ENCODE peak calls at places on chromosomes 6 and 20, in five cellular contexts. One of them, this sample, is unnamed.

GRCh38 chr6:20740727-20741126 is 206.5 kb downstream of the CDKAL1 start:
- DNase-seq in AG10803: no peak
- DNase-seq in ELR: no peak
- DNase-seq in GM23338: no peak
- DNase-seq in left cardiac atrium: no peak
- DNase-seq in this sample: no peak

GRCh38 chr20:32971703-32972161 is 32.5 kb downstream of the SUN5 start:
- DNase-seq in AG10803: no peak
- DNase-seq in ELR: no peak
- DNase-seq in GM23338: no peak
- DNase-seq in left cardiac atrium: no peak
- DNase-seq in this sample: no peak

GRCh38 chr6:16591681-16592549 is 169.3 kb downstream of the ATXN1 start:
- DNase-seq in AG10803: peak
- DNase-seq in ELR: no peak
- DNase-seq in GM23338: no peak
- DNase-seq in left cardiac atrium: no peak
- DNase-seq in this sample: no peak

GRCh38 chr6:44133003-44133931 is 5.9 kb downstream of the TMEM63B start:
- DNase-seq in AG10803: peak
- DNase-seq in ELR: peak
- DNase-seq in GM23338: peak
- DNase-seq in left cardiac atrium: peak
- DNase-seq in this sample: peak

GRCh38 chr6:32868257-32868788 is 14.3 kb downstream of the PSMB9 start:
- DNase-seq in AG10803: peak
- DNase-seq in ELR: peak
- DNase-seq in GM23338: peak
- DNase-seq in left cardiac atrium: peak
- DNase-seq in this sample: peak

GRCh38 chr6:70210462-70210861 is 92.4 kb downstream of the COL9A1 start:
- DNase-seq in AG10803: peak
- DNase-seq in ELR: peak
- DNase-seq in GM23338: peak
- DNase-seq in left cardiac atrium: no peak
- DNase-seq in this sample: peak

GRCh38 chr6:159311618-159312017 is 142.4 kb downstream of the FNDC1 start:
- DNase-seq in AG10803: peak
- DNase-seq in ELR: peak
- DNase-seq in GM23338: peak
- DNase-seq in left cardiac atrium: no peak
- DNase-seq in this sample: peak

GRCh38 chr6:148530394-148530923 is 187.8 kb downstream of the SASH1 start:
- DNase-seq in AG10803: peak
- DNase-seq in ELR: peak
- DNase-seq in GM23338: peak
- DNase-seq in left cardiac atrium: no peak
- DNase-seq in this sample: peak

GRCh38 chr20:9409352-9409751 is 105.0 kb upstream of the LAMP5 start:
- DNase-seq in AG10803: peak
- DNase-seq in ELR: peak
- DNase-seq in GM23338: no peak
- DNase-seq in left cardiac atrium: no peak
- DNase-seq in this sample: peak

GRCh38 chr6:44050872-44051421 is 76.3 kb downstream of the MRPL14 start:
- DNase-seq in AG10803: no peak
- DNase-seq in ELR: peak
- DNase-seq in GM23338: no peak
- DNase-seq in left cardiac atrium: no peak
- DNase-seq in this sample: peak

GRCh38 chr6:43883698-43884659 is 114.0 kb downstream of the VEGFA start:
- DNase-seq in AG10803: no peak
- DNase-seq in ELR: no peak
- DNase-seq in GM23338: no peak
- DNase-seq in left cardiac atrium: no peak
- DNase-seq in this sample: no peak

GRCh38 chr6:50899306-50899840 is 80.7 kb downstream of the TFAP2B start:
- DNase-seq in AG10803: peak
- DNase-seq in ELR: no peak
- DNase-seq in GM23338: no peak
- DNase-seq in left cardiac atrium: no peak
- DNase-seq in this sample: peak

GRCh38 chr6:155117266-155117665 is 122.2 kb downstream of the TIAM2 start:
- DNase-seq in AG10803: peak
- DNase-seq in ELR: peak
- DNase-seq in GM23338: no peak
- DNase-seq in left cardiac atrium: no peak
- DNase-seq in this sample: peak

GRCh38 chr20:52031574-52032303 is 159.8 kb downstream of the ZFP64 start:
- DNase-seq in AG10803: peak
- DNase-seq in ELR: peak
- DNase-seq in GM23338: peak
- DNase-seq in left cardiac atrium: no peak
- DNase-seq in this sample: peak

GRCh38 chr6:64996301-64996700 is 710.7 kb downstream of the EYS start:
- DNase-seq in AG10803: no peak
- DNase-seq in ELR: no peak
- DNase-seq in GM23338: no peak
- DNase-seq in left cardiac atrium: no peak
- DNase-seq in this sample: no peak

GRCh38 chr20:32439132-32439829 is 81.2 kb downstream of the ASXL1 start:
- DNase-seq in AG10803: peak
- DNase-seq in ELR: peak
- DNase-seq in GM23338: no peak
- DNase-seq in left cardiac atrium: no peak
- DNase-seq in this sample: no peak

GRCh38 chr6:16704706-16705402 is 56.4 kb downstream of the ATXN1 start:
- DNase-seq in AG10803: no peak
- DNase-seq in ELR: peak
- DNase-seq in GM23338: no peak
- DNase-seq in left cardiac atrium: no peak
- DNase-seq in this sample: peak

GRCh38 chr20:18003897-18004296 is 35.1 kb downstream of the MGME1 start:
- DNase-seq in AG10803: no peak
- DNase-seq in ELR: no peak
- DNase-seq in GM23338: no peak
- DNase-seq in left cardiac atrium: no peak
- DNase-seq in this sample: no peak

GRCh38 chr6:86256615-86257187 is 614.0 kb upstream of the SYNCRIP start:
- DNase-seq in AG10803: no peak
- DNase-seq in ELR: no peak
- DNase-seq in GM23338: no peak
- DNase-seq in left cardiac atrium: no peak
- DNase-seq in this sample: no peak

This sample was measured in PC-3.